ENCODE peak calls at places on chromosomes 13 and 19, in seven cellular contexts. P, J, U, O, F, B and A are unnamed samples.
A peak's percentile ranks its signal among the peaks of the same experiment; 100 is the strongest.

GRCh38 chr13:74560325-74560724 is 426.1 kb upstream of the KLF12 start:
- DNase-seq in P (no peak), J (no peak), U (no peak), O (no peak), F (no peak), B (no peak), A (no peak)

GRCh38 chr13:110062077-110062776 is 244.7 kb downstream of the COL4A1 start:
- DNase-seq in P (no peak), J (peak; percentile 8), U (no peak), O (no peak), F (no peak), B (no peak), A (no peak)

GRCh38 chr13:102847272-102848234 is 1.7 kb downstream of the ERCC5 start:
- DNase-seq in P (no peak), J (peak; percentile 37), U (no peak), O (peak; percentile 64), F (no peak), B (peak; percentile 5), A (no peak)

GRCh38 chr19:3243851-3244700 is 19.6 kb downstream of the CELF5 start:
- DNase-seq in P (peak; percentile 36), J (peak; percentile 54), U (peak; percentile 63), O (peak; percentile 61), F (peak; percentile 53), B (peak; percentile 12), A (peak; percentile 68)

GRCh38 chr13:28792992-28793391 is 27.1 kb upstream of the MTUS2 start:
- DNase-seq in P (no peak), J (no peak), U (no peak), O (no peak), F (no peak), B (no peak), A (no peak)

GRCh38 chr19:17665058-17665457 is 23.1 kb downstream of the UNC13A start:
- DNase-seq in P (no peak), J (no peak), U (no peak), O (no peak), F (no peak), B (no peak), A (no peak)

GRCh38 chr13:32081591-32081990 is 50.0 kb downstream of the FRY start:
- DNase-seq in P (no peak), J (no peak), U (no peak), O (no peak), F (no peak), B (no peak), A (no peak)

GRCh38 chr13:39044536-39044935 is 6.3 kb downstream of the NHLRC3 start:
- DNase-seq in P (no peak), J (no peak), U (no peak), O (no peak), F (no peak), B (no peak), A (no peak)

GRCh38 chr19:55679343-55680257 is 4.6 kb downstream of the EPN1 start:
- DNase-seq in P (no peak), J (no peak), U (no peak), O (no peak), F (no peak), B (no peak), A (no peak)

GRCh38 chr13:44240611-44241010 is 133.0 kb upstream of the SERP2 start:
- DNase-seq in P (no peak), J (no peak), U (no peak), O (no peak), F (no peak), B (no peak), A (no peak)

GRCh38 chr19:311813-312261 is 20.6 kb upstream of the PLPP2 start:
- DNase-seq in P (no peak), J (no peak), U (no peak), O (no peak), F (no peak), B (no peak), A (no peak)

GRCh38 chr13:28576037-28576436 is 81.1 kb upstream of the FLT1 start:
- DNase-seq in P (no peak), J (no peak), U (no peak), O (no peak), F (no peak), B (no peak), A (no peak)